ENCODE peak calls at places on chromosomes 3 and 15, in six cellular contexts. One of them, this sample, is unnamed.

GRCh38 chr15:36221992-36222391 is 357.4 kb upstream of the CDIN1 start:
- DNase-seq in heart right ventricle: no peak
- DNase-seq in HCT116: peak; percentile 7
- DNase-seq in A673: no peak
- DNase-seq in spleen: no peak
- DNase-seq in OCI-LY7: peak; percentile 2
- DNase-seq in this sample: no peak

GRCh38 chr15:58306591-58307312 is 125.0 kb upstream of the LIPC start:
- DNase-seq in heart right ventricle: no peak
- DNase-seq in HCT116: no peak
- DNase-seq in A673: peak; percentile 82
- DNase-seq in spleen: no peak
- DNase-seq in OCI-LY7: no peak
- DNase-seq in this sample: no peak

GRCh38 chr3:188854395-188855149 is 317.2 kb upstream of the TPRG1 start:
- DNase-seq in OCI-LY7: no peak
- DNase-seq in heart right ventricle: no peak
- DNase-seq in spleen: no peak
- DNase-seq in A673: peak; percentile 61
- DNase-seq in HCT116: no peak
- DNase-seq in this sample: no peak

GRCh38 chr15:91114301-91114700 is 14.2 kb downstream of the SV2B start:
- DNase-seq in heart right ventricle: no peak
- DNase-seq in HCT116: no peak
- DNase-seq in A673: no peak
- DNase-seq in OCI-LY7: no peak
- DNase-seq in spleen: no peak
- DNase-seq in this sample: no peak

GRCh38 chr3:48240000-48240710 is 749 bp upstream of the ZNF589 start:
- DNase-seq in spleen: no peak
- DNase-seq in A673: peak; percentile 88
- DNase-seq in OCI-LY7: no peak
- DNase-seq in HCT116: no peak
- DNase-seq in heart right ventricle: no peak
- DNase-seq in this sample: peak; percentile 42

GRCh38 chr3:130834476-130834875 is 59.4 kb upstream of the ATP2C1 start:
- DNase-seq in HCT116: no peak
- DNase-seq in A673: no peak
- DNase-seq in spleen: no peak
- DNase-seq in heart right ventricle: no peak
- DNase-seq in OCI-LY7: no peak
- DNase-seq in this sample: no peak

GRCh38 chr3:117790256-117790987 is 1080.8 kb downstream of the TUSC7 start:
- DNase-seq in OCI-LY7: no peak
- DNase-seq in A673: no peak
- DNase-seq in heart right ventricle: no peak
- DNase-seq in HCT116: no peak
- DNase-seq in spleen: no peak
- DNase-seq in this sample: no peak

GRCh38 chr3:71217640-71218222 is 365.8 kb downstream of the FOXP1 start:
- DNase-seq in heart right ventricle: no peak
- DNase-seq in spleen: no peak
- DNase-seq in A673: no peak
- DNase-seq in OCI-LY7: no peak
- DNase-seq in HCT116: no peak
- DNase-seq in this sample: no peak

GRCh38 chr3:24545917-24546316 is 51.3 kb upstream of the THRB start:
- DNase-seq in spleen: no peak
- DNase-seq in A673: no peak
- DNase-seq in heart right ventricle: no peak
- DNase-seq in OCI-LY7: no peak
- DNase-seq in HCT116: no peak
- DNase-seq in this sample: peak; percentile 73

GRCh38 chr3:16998236-16998923 is 113.6 kb downstream of the PLCL2 start:
- DNase-seq in A673: no peak
- DNase-seq in OCI-LY7: no peak
- DNase-seq in heart right ventricle: no peak
- DNase-seq in spleen: no peak
- DNase-seq in HCT116: no peak
- DNase-seq in this sample: no peak

GRCh38 chr3:97235611-97236315 is 421.4 kb downstream of the EPHA6 start:
- DNase-seq in heart right ventricle: no peak
- DNase-seq in spleen: no peak
- DNase-seq in OCI-LY7: no peak
- DNase-seq in HCT116: no peak
- DNase-seq in A673: no peak
- DNase-seq in this sample: no peak

GRCh38 chr15:31387483-31388118 is 61.0 kb downstream of the KLF13 start:
- DNase-seq in HCT116: no peak
- DNase-seq in heart right ventricle: peak; percentile 74
- DNase-seq in A673: no peak
- DNase-seq in spleen: no peak
- DNase-seq in OCI-LY7: no peak
- DNase-seq in this sample: no peak

GRCh38 chr3:102057781-102058421 is 208.6 kb downstream of the NFKBIZ start:
- DNase-seq in heart right ventricle: no peak
- DNase-seq in spleen: no peak
- DNase-seq in HCT116: no peak
- DNase-seq in A673: no peak
- DNase-seq in OCI-LY7: peak; percentile 32
- DNase-seq in this sample: no peak

GRCh38 chr3:39343076-39343717 is 13.7 kb downstream of the CCR8 start:
- DNase-seq in OCI-LY7: no peak
- DNase-seq in heart right ventricle: no peak
- DNase-seq in spleen: no peak
- DNase-seq in A673: no peak
- DNase-seq in HCT116: no peak
- DNase-seq in this sample: no peak

GRCh38 chr3:14959358-14959943 is 12.1 kb downstream of the NR2C2 start:
- DNase-seq in heart right ventricle: no peak
- DNase-seq in OCI-LY7: no peak
- DNase-seq in HCT116: no peak
- DNase-seq in A673: no peak
- DNase-seq in spleen: no peak
- DNase-seq in this sample: no peak

GRCh38 chr3:66692751-66693140 is 191.9 kb upstream of the LRIG1 start:
- DNase-seq in OCI-LY7: no peak
- DNase-seq in spleen: no peak
- DNase-seq in A673: peak; percentile 1
- DNase-seq in HCT116: no peak
- DNase-seq in heart right ventricle: no peak
- DNase-seq in this sample: no peak

GRCh38 chr3:150545419-150546225 is 674 bp downstream of the SERP1 start:
- DNase-seq in HCT116: no peak
- DNase-seq in A673: peak; percentile 52
- DNase-seq in heart right ventricle: no peak
- DNase-seq in spleen: no peak
- DNase-seq in OCI-LY7: peak; percentile 71
- DNase-seq in this sample: peak; percentile 68

GRCh38 chr3:110519066-110519465 is 552.5 kb upstream of the NECTIN3 start:
- DNase-seq in A673: no peak
- DNase-seq in HCT116: no peak
- DNase-seq in heart right ventricle: no peak
- DNase-seq in spleen: no peak
- DNase-seq in OCI-LY7: no peak
- DNase-seq in this sample: no peak

GRCh38 chr3:10945683-10946287 is 46.8 kb upstream of the SLC6A1 start:
- DNase-seq in spleen: peak; percentile 88
- DNase-seq in A673: peak; percentile 60
- DNase-seq in heart right ventricle: peak; percentile 69
- DNase-seq in OCI-LY7: peak; percentile 71
- DNase-seq in HCT116: peak; percentile 44
- DNase-seq in this sample: no peak

DNA sequence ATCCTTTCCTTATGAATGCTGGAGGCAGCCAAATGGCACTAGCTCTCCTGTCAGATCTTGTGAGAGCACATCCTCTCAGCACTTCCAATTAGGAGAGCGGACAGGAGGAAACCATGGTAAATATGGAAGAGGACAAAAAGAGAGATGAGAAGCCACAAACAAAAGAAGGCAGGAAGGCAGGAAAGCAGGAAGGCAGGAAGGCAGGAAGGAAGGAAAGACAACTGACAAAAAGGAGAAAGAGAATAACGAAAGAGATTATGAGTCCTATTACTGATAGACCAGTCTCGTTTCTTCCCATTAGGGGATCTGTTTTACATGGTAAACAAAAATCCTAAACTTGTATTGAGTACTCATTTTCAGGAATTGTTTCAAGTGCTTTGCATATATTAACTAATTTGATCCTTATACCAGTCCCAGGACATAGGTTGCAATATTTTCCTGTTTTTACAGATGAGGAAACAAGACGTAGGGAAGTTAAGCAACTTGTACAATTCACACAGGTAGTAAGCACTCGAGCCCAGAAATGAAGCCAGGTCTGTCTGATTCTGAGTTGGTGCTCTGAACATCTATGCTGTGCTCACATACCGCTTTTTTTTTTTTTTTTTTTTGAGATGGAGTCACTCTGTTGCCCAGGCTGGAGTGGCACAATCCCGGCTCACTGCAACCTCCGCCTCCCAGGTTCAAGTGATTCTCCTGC is 4.2 kb downstream of the BCL2A1 start:
- DNase-seq in OCI-LY7: no peak
- DNase-seq in heart right ventricle: no peak
- DNase-seq in A673: no peak
- DNase-seq in HCT116: no peak
- DNase-seq in spleen: no peak
- DNase-seq in this sample: no peak
- H3K4me1 ChIP-seq in OCI-LY7: peaks cover 44% of the 10 kb centered on the region
- H3K4me1 ChIP-seq in heart right ventricle: peaks cover 4% of the 10 kb centered on the region
- H3K4me1 ChIP-seq in A673: no peaks in the 10 kb centered on the region
- H3K4me1 ChIP-seq in HCT116: no peaks in the 10 kb centered on the region
- H3K4me1 ChIP-seq in spleen: peaks cover 47% of the 10 kb centered on the region
- H3K4me1 ChIP-seq in this sample: no peaks in the 10 kb centered on the region

GRCh38 chr3:49871536-49872157 is 1.9 kb upstream of the CAMKV start:
- DNase-seq in OCI-LY7: no peak
- DNase-seq in A673: no peak
- DNase-seq in spleen: no peak
- DNase-seq in heart right ventricle: no peak
- DNase-seq in HCT116: no peak
- DNase-seq in this sample: no peak

GRCh38 chr3:49867871-49868321 is 1.8 kb downstream of the CAMKV start:
- DNase-seq in OCI-LY7: peak; percentile 30
- DNase-seq in spleen: no peak
- DNase-seq in heart right ventricle: no peak
- DNase-seq in HCT116: no peak
- DNase-seq in A673: peak; percentile 43
- DNase-seq in this sample: no peak

GRCh38 chr3:49867400-49867799 is 2.3 kb downstream of the CAMKV start:
- DNase-seq in heart right ventricle: no peak
- DNase-seq in HCT116: no peak
- DNase-seq in A673: no peak
- DNase-seq in OCI-LY7: no peak
- DNase-seq in spleen: no peak
- DNase-seq in this sample: no peak

GRCh38 chr3:49869525-49870126 is at the start of gene CAMKV:
- DNase-seq in OCI-LY7: peak; percentile 35
- DNase-seq in HCT116: no peak
- DNase-seq in A673: peak; percentile 42
- DNase-seq in heart right ventricle: no peak
- DNase-seq in spleen: peak; percentile 81
- DNase-seq in this sample: no peak

DNA sequence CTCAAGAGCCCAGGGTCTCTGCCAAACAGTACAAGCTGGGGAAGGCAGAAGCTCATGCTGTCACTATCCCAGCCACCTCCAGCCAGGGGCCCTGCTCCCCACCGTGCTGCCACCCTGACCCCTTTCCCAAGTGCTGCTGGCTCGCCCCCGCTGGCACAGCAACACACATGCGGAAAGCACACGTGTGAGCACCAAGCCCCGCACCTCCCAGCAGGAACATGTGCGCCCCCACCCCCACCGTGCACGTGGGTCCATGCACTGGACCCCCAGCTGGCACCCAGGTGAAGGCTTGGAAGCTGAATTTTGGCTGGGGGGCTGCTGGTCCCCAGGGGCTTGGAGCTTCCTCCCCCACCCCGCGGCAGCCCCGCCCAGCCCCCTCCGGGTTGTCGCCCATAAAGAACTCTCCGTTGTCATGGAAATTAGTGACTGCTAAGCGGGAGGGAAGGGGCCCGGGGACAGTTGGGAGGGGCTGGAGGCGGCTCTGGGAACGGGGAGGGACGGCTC is 703 bp downstream of the CAMKV start:
- DNase-seq in HCT116: no peak
- DNase-seq in heart right ventricle: no peak
- DNase-seq in A673: peak; percentile 20
- DNase-seq in spleen: no peak
- DNase-seq in OCI-LY7: no peak
- DNase-seq in this sample: no peak
- H3K4me3 ChIP-seq in HCT116: no peak overlapping the region
- H3K4me3 ChIP-seq in heart right ventricle: peak overlapping the region; percentile 26
- H3K4me3 ChIP-seq in A673: peak overlapping the region; percentile 44
- H3K4me3 ChIP-seq in spleen: no peak overlapping the region
- H3K4me3 ChIP-seq in OCI-LY7: peak overlapping the region; percentile 59
- H3K4me3 ChIP-seq in this sample: peak overlapping the region; percentile 46

DNA sequence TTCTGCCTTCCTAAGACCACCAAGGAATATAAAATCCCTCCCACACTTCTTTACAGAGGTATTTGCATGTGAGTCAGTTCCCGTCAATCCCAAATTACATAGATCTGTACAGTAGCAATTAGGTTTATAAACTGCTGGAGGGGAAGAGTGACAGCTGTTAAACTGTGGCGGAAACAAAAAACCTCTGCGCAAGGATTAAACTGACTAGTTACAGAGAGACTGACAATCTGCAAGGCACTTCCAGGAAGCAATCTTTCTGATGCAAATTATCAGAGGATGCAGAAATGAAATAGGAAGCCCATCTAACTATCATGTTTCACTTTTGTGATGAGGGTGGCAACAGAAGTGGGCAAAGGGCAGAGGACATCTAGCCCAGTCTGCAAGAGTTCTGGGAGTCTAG is 150.4 kb downstream of the RTP4 start:
- DNase-seq in heart right ventricle: no peak
- DNase-seq in OCI-LY7: peak; percentile 7
- DNase-seq in A673: peak; percentile 57
- DNase-seq in spleen: no peak
- DNase-seq in HCT116: no peak
- DNase-seq in this sample: no peak
- H3K27ac ChIP-seq in heart right ventricle: no peak overlapping the region
- H3K27ac ChIP-seq in OCI-LY7: no peak overlapping the region
- H3K27ac ChIP-seq in A673: no peak overlapping the region
- H3K27ac ChIP-seq in spleen: no peak overlapping the region
- H3K27ac ChIP-seq in HCT116: no peak overlapping the region
- H3K27ac ChIP-seq in this sample: no peak overlapping the region

GRCh38 chr15:92820233-92821021 is 79.7 kb upstream of the CHD2 start:
- DNase-seq in OCI-LY7: peak; percentile 91
- DNase-seq in A673: peak; percentile 97
- DNase-seq in heart right ventricle: peak; percentile 93
- DNase-seq in spleen: peak; percentile 96
- DNase-seq in HCT116: peak; percentile 83
- DNase-seq in this sample: peak; percentile 88

GRCh38 chr15:92822216-92823144 is 77.6 kb upstream of the CHD2 start:
- DNase-seq in spleen: no peak
- DNase-seq in HCT116: no peak
- DNase-seq in heart right ventricle: no peak
- DNase-seq in OCI-LY7: no peak
- DNase-seq in A673: no peak
- DNase-seq in this sample: no peak

GRCh38 chr15:92819312-92820232 is 80.6 kb upstream of the CHD2 start:
- DNase-seq in heart right ventricle: no peak
- DNase-seq in spleen: no peak
- DNase-seq in A673: peak; percentile 26
- DNase-seq in OCI-LY7: no peak
- DNase-seq in HCT116: no peak
- DNase-seq in this sample: no peak

GRCh38 chr15:92818658-92819311 is 81.3 kb upstream of the CHD2 start:
- DNase-seq in OCI-LY7: no peak
- DNase-seq in A673: no peak
- DNase-seq in spleen: no peak
- DNase-seq in HCT116: no peak
- DNase-seq in heart right ventricle: no peak
- DNase-seq in this sample: no peak

GRCh38 chr15:92821491-92822116 is 78.5 kb upstream of the CHD2 start:
- DNase-seq in OCI-LY7: no peak
- DNase-seq in A673: no peak
- DNase-seq in spleen: no peak
- DNase-seq in heart right ventricle: no peak
- DNase-seq in HCT116: no peak
- DNase-seq in this sample: no peak
- H3K4me1 ChIP-seq in OCI-LY7: peaks cover 82% of the 10 kb centered on the region
- H3K4me1 ChIP-seq in A673: peaks cover 58% of the 10 kb centered on the region
- H3K4me1 ChIP-seq in spleen: peaks cover 37% of the 10 kb centered on the region
- H3K4me1 ChIP-seq in heart right ventricle: peaks cover 21% of the 10 kb centered on the region
- H3K4me1 ChIP-seq in HCT116: peaks cover 41% of the 10 kb centered on the region
- H3K4me1 ChIP-seq in this sample: peaks cover 5% of the 10 kb centered on the region

This sample was measured in tibial artery.